ENCODE peak calls at places on chromosome 13, in five cellular contexts. Z, T, N, R and J are unnamed samples.

GRCh38 chr13:31328549-31329229 is 128.9 kb downstream of the B3GLCT start:
- DNase-seq in Z (no peak), T (no peak), N (no peak), R (no peak), J (no peak)

GRCh38 chr13:114234645-114235421 is at the start of gene CDC16:
- DNase-seq in Z (peak), T (peak), N (peak), R (peak), J (peak)

GRCh38 chr13:74443623-74444022 is 309.4 kb upstream of the KLF12 start:
- DNase-seq in Z (no peak), T (no peak), N (no peak), R (no peak), J (no peak)

GRCh38 chr13:27404680-27405079 is 19.7 kb upstream of the GTF3A start:
- DNase-seq in Z (no peak), T (peak), N (peak), R (no peak), J (no peak)

GRCh38 chr13:93577105-93577504 is 350.5 kb downstream of the GPC6 start:
- DNase-seq in Z (no peak), T (no peak), N (no peak), R (no peak), J (no peak)

GRCh38 chr13:40288259-40288658 is 378.2 kb downstream of the FOXO1 start:
- DNase-seq in Z (no peak), T (no peak), N (no peak), R (no peak), J (no peak)

GRCh38 chr13:44267966-44268365 is 105.7 kb upstream of the SERP2 start:
- DNase-seq in Z (no peak), T (no peak), N (no peak), R (no peak), J (no peak)

GRCh38 chr13:30355405-30355741 is 48.0 kb upstream of the KATNAL1 start:
- DNase-seq in Z (peak), T (no peak), N (peak), R (no peak), J (peak)

GRCh38 chr13:43934273-43934672 is 54.6 kb downstream of the LACC1 start:
- DNase-seq in Z (no peak), T (no peak), N (no peak), R (no peak), J (no peak)

GRCh38 chr13:98321356-98321755 is 144.3 kb upstream of the RNF113B start:
- DNase-seq in Z (no peak), T (no peak), N (no peak), R (no peak), J (no peak)

GRCh38 chr13:113670541-113670940 is 3.5 kb downstream of the GRK1 start:
- DNase-seq in Z (no peak), T (peak), N (peak), R (no peak), J (peak)

GRCh38 chr13:51453308-51453958 is 597 bp upstream of the INTS6 start:
- DNase-seq in Z (peak), T (peak), N (no peak), R (peak), J (peak)

GRCh38 chr13:20331949-20332348 is 99.8 kb upstream of the GJB6 start:
- DNase-seq in Z (no peak), T (no peak), N (no peak), R (no peak), J (no peak)

GRCh38 chr13:31172535-31172934 is 10.8 kb upstream of the HSPH1 start:
- DNase-seq in Z (no peak), T (no peak), N (no peak), R (no peak), J (no peak)

GRCh38 chr13:30142502-30143211 is 164.7 kb downstream of the KATNAL1 start:
- DNase-seq in Z (peak), T (peak), N (no peak), R (peak), J (no peak)

GRCh38 chr13:102128216-102128800 is 273.5 kb downstream of the FGF14 start:
- DNase-seq in Z (no peak), T (no peak), N (no peak), R (peak), J (no peak)

GRCh38 chr13:73235385-73235784 is 176.6 kb downstream of the KLF5 start:
- DNase-seq in Z (no peak), T (no peak), N (no peak), R (peak), J (no peak)

GRCh38 chr13:30186644-30187431 is 120.5 kb downstream of the KATNAL1 start:
- DNase-seq in Z (peak), T (no peak), N (no peak), R (no peak), J (no peak)

GRCh38 chr13:106151056-106151699 is 384.3 kb downstream of the EFNB2 start:
- DNase-seq in Z (peak), T (peak), N (no peak), R (no peak), J (no peak)

GRCh38 chr13:38308736-38309135 is 40.9 kb upstream of the UFM1 start:
- DNase-seq in Z (no peak), T (no peak), N (no peak), R (no peak), J (no peak)

GRCh38 chr13:94798738-94799137 is 86.4 kb upstream of the SOX21 start:
- DNase-seq in Z (no peak), T (no peak), N (no peak), R (no peak), J (no peak)

GRCh38 chr13:53189162-53189561 is 160.5 kb downstream of the OLFM4 start:
- DNase-seq in Z (peak), T (no peak), N (no peak), R (no peak), J (no peak)

GRCh38 chr13:94065741-94066140 is 413.7 kb downstream of the DCT start:
- DNase-seq in Z (no peak), T (no peak), N (no peak), R (no peak), J (no peak)

GRCh38 chr13:50928609-50929274 is 19.2 kb downstream of the RNASEH2B start:
- DNase-seq in Z (no peak), T (no peak), N (no peak), R (no peak), J (no peak)

GRCh38 chr13:20340759-20341161 is 108.6 kb upstream of the GJB6 start:
- DNase-seq in Z (no peak), T (no peak), N (no peak), R (no peak), J (no peak)

GRCh38 chr13:28469316-28469715 is 25.6 kb downstream of the FLT1 start:
- DNase-seq in Z (no peak), T (no peak), N (no peak), R (no peak), J (no peak)

GRCh38 chr13:28466151-28466550 is 28.8 kb downstream of the FLT1 start:
- DNase-seq in Z (no peak), T (no peak), N (no peak), R (no peak), J (no peak)

GRCh38 chr13:28468520-28468915 is 26.4 kb downstream of the FLT1 start:
- DNase-seq in Z (no peak), T (no peak), N (no peak), R (no peak), J (no peak)

GRCh38 chr13:28467034-28467433 is 27.9 kb downstream of the FLT1 start:
- DNase-seq in Z (no peak), T (no peak), N (no peak), R (no peak), J (no peak)

GRCh38 chr13:28467886-28468519 is 26.9 kb downstream of the FLT1 start:
- DNase-seq in Z (no peak), T (no peak), N (no peak), R (no peak), J (no peak)
- TF ChIP-seq POLR2AphosphoS5 in Z (no peak), T (no peak), N (no peak), R (no peak), J (peak)

DNA sequence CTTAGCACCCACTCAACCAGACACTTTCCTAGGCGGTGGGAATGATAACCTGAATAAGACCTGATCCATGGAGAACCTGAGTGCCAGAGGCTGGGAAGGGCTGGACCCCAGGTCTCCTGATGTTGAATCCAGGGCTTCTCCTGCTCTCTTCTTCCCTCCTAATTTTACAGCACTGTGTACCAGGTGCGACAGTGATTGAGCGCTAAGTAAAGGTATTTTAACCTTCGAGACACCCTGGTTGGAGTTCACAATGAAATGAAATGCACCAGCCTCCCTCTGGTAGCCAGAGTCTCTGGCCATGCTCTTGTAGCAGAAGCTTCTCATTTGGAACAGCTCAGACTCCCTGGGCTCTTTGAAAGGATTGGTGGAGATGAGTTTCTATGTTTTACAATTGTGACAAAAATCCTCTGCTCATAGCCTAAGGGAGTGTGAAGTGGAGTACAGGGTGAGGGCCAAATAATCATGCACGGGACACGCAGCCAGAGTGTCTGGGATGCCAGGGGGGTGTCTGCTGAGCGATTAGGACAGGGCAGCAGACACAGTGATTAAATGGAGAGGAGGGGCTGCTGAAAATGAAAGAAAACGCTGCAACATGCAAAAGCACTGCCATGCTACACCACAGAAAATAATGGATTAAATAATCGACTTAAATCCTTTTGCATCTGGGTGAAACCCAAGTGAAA is 83.7 kb downstream of the FAM216B start:
- DNase-seq in Z (no peak), T (no peak), N (no peak), R (no peak), J (no peak)
- TF ChIP-seq POLR2AphosphoS5 in Z (peak), T (no peak), N (no peak), R (no peak), J (no peak)

DNA sequence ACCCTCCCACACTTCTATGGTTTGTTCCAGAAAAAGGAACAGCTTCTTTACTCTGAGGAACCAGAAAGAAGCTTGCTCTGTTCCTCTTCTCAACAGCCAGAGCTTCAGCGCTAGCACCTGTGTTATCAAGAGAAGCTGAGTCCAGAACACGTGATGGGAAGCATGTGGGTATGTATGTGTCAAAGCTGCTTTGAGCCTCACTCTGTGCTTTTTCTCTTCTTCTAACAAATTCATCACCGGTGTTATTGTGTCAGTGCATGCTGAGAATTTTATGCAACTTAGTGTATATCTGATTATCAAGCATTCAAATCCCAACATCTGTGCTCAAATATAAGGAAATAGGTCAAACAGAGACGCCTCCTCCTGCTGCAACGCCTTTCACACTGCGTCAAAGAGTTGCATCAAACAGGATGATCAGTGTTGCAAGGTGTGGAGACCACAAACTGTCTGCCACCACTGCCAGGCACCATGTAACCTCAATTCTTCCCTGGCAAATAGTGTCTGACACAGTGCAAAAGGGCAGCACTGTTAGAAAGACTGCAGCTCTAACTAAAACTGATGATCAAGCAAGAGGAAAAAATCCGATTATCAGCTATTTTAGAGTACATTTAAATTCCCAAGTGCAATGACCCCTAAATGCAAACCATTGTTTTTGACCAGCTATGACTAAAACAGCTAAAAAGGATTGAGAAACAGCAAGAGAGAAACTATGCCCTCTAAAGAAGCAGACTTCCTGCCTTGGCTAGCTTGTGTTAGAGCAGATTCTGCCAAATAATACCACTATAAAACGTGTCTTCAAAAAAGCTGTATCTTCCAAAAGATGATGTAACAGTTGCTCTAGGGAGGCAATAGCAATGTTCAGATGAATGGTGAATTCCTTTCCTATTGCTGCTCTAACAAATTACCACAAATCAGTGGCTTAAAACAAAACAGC is 84.1 kb downstream of the LRRC63 start:
- DNase-seq in Z (no peak), T (peak), N (peak), R (no peak), J (no peak)
- TF ChIP-seq POLR2AphosphoS5 in Z (no peak), T (no peak), N (no peak), R (no peak), J (peak)

GRCh38 chr13:33526718-33527117 is 241.2 kb upstream of the STARD13 start:
- DNase-seq in Z (no peak), T (no peak), N (no peak), R (no peak), J (no peak)
- TF ChIP-seq POLR2AphosphoS5 in Z (no peak), T (no peak), N (no peak), R (no peak), J (no peak)

GRCh38 chr13:110869231-110869804 is 45.6 kb downstream of the ANKRD10 start:
- DNase-seq in Z (peak), T (no peak), N (no peak), R (no peak), J (no peak)

GRCh38 chr13:110872034-110872767 is 42.7 kb downstream of the ANKRD10 start:
- DNase-seq in Z (no peak), T (no peak), N (no peak), R (no peak), J (peak)

GRCh38 chr13:110868631-110869165 is 46.2 kb downstream of the ANKRD10 start:
- DNase-seq in Z (no peak), T (no peak), N (no peak), R (no peak), J (no peak)

GRCh38 chr13:110867380-110867779 is 47.5 kb downstream of the ANKRD10 start:
- DNase-seq in Z (no peak), T (no peak), N (no peak), R (no peak), J (peak)

DNA sequence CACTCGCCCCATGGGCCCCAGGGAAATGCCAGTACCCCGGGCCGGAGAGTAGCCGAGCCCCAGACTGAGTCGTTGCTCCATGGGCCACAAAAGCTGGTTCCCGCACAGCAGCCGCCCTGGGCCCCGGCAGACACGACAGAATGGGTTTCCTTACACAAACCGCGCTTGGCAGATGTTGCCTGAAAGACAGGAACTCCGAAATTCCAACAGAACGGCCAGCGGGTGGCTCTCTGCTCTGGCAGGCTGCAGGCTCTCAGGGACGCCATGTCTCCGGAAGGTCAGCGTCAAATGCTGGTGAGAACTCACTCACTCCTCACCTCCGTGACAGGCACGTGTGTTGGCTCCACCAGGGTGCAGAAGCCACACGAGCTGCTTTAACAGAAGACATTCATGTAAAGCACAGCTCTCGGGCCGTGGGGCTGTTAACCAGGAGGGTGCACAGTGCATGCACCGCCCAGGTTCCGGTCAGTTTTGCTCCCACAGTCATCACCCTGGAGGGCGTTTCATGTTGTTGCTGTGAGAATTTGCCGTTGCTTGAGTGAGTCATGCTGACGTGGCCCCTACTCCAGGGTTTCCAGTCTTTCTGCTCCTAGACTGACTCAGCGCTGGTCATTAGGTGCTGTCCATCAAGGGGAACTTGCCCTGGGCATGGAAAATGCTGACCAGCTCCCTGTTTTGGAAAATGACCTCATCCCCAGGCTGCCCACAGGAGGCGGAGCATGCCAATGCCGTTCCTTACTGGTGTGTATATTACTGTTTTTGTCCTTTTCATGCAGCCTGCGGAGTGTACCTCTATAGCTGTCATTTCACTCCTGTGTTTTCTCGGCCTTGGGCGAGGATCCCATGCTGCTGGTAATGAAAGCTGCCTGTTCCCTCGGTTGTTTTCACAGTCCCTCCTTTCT is 44.8 kb downstream of the ANKRD10 start:
- DNase-seq in Z (peak), T (peak), N (peak), R (peak), J (peak)
- TF ChIP-seq POLR2AphosphoS5 in Z (no peak), T (peak), N (peak), R (peak), J (peak)

GRCh38 chr13:48232420-48233096 is 448 bp upstream of the ITM2B start:
- DNase-seq in Z (peak), T (peak), N (peak), R (peak), J (no peak)
- TF ChIP-seq POLR2AphosphoS5 in Z (no peak), T (no peak), N (no peak), R (peak), J (no peak)

GRCh38 chr13:109500146-109500773 is 286.1 kb downstream of the IRS2 start:
- DNase-seq in Z (peak), T (no peak), N (no peak), R (no peak), J (no peak)

GRCh38 chr13:109497917-109498316 is 288.5 kb downstream of the IRS2 start:
- DNase-seq in Z (no peak), T (no peak), N (no peak), R (no peak), J (no peak)

GRCh38 chr13:109496216-109496615 is 290.2 kb downstream of the IRS2 start:
- DNase-seq in Z (no peak), T (no peak), N (no peak), R (no peak), J (no peak)

DNA sequence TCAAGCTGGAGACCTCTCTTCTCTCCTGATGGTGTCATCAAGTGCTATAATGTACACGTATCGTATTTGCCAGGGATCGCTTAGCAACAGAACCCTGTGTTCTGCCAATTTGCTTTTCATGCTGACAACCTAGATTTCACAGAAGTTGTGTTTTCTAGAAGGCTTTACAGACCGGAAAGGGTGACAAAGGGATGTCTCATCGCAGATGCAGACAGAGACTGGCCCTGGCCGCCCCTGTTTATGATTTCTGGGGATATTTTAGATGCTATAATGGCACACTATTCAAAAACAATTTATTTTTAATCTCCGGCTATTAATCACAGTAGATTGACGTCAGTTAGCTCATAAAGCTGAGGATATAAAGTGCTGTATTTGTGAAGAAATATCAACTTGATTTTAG is 291.4 kb downstream of the IRS2 start:
- DNase-seq in Z (no peak), T (no peak), N (no peak), R (peak), J (no peak)
- TF ChIP-seq POLR2AphosphoS5 in Z (no peak), T (no peak), N (no peak), R (peak), J (no peak)